ENCODE peak calls at places on chromosome 7, in nine cellular contexts. P, E, Z, Y, K, G, R, O and B are unnamed samples.

GRCh38 chr7:117323877-117324699 is 1.2 kb upstream of the WNT2 start:
- DNase-seq in K (peak; percentile 71), G (peak; percentile 72), O (no peak), P (no peak), Z (no peak), E (peak; percentile 59), R (peak; percentile 59), Y (no peak), B (no peak)

GRCh38 chr7:55155351-55156117 is 136.7 kb downstream of the EGFR start:
- DNase-seq in K (no peak), R (no peak), O (no peak), Y (no peak), Z (no peak), G (no peak), P (no peak), E (no peak), B (no peak)

GRCh38 chr7:148457310-148457921 is 133.2 kb upstream of the C7orf33 start:
- DNase-seq in K (no peak), Z (no peak), P (no peak), G (no peak), O (peak; percentile 13), R (no peak), Y (no peak), E (no peak), B (no peak)

GRCh38 chr7:142891490-142892082 is 6.0 kb upstream of the TRPV6 start:
- DNase-seq in K (no peak), Z (no peak), R (no peak), G (no peak), Y (no peak), P (no peak), O (no peak), E (no peak), B (no peak)

GRCh38 chr7:75055830-75056431 is 17.7 kb downstream of the RCC1L start:
- DNase-seq in K (no peak), Z (no peak), O (no peak), Y (no peak), P (no peak), E (no peak), G (no peak), R (no peak), B (no peak)

GRCh38 chr7:70238171-70238575 is 639.9 kb downstream of the AUTS2 start:
- DNase-seq in K (no peak), Y (no peak), G (no peak), E (peak; percentile 16), Z (no peak), P (no peak), R (no peak), O (no peak), B (no peak)

GRCh38 chr7:53119514-53119933 is 84.1 kb downstream of the POM121L12 start:
- DNase-seq in K (no peak), G (no peak), P (no peak), O (no peak), R (no peak), E (no peak), Y (no peak), Z (no peak), B (no peak)

GRCh38 chr7:85529197-85529596 is 342.3 kb upstream of the SEMA3D start:
- DNase-seq in G (no peak), K (peak; percentile 51), E (no peak), O (peak; percentile 60), Z (no peak), R (peak; percentile 9), Y (no peak), P (no peak), B (no peak)

GRCh38 chr7:50657912-50658311 is 92.7 kb upstream of the DDC start:
- DNase-seq in Z (no peak), K (peak; percentile 50), G (peak; percentile 19), E (no peak), P (no peak), R (no peak), Y (no peak), O (no peak), B (no peak)

GRCh38 chr7:50656141-50656895 is 91.1 kb upstream of the DDC start:
- DNase-seq in E (no peak), Y (no peak), Z (no peak), P (no peak), G (no peak), K (peak; percentile 22), R (no peak), O (no peak), B (no peak)

GRCh38 chr7:50655490-50655889 is 90.3 kb upstream of the DDC start:
- DNase-seq in G (no peak), P (no peak), Y (no peak), K (peak; percentile 29), R (no peak), O (no peak), Z (no peak), E (no peak), B (no peak)

GRCh38 chr7:50658696-50659095 is 93.5 kb upstream of the DDC start:
- DNase-seq in O (no peak), G (no peak), Z (no peak), E (no peak), R (no peak), P (no peak), K (no peak), Y (no peak), B (no peak)

DNA sequence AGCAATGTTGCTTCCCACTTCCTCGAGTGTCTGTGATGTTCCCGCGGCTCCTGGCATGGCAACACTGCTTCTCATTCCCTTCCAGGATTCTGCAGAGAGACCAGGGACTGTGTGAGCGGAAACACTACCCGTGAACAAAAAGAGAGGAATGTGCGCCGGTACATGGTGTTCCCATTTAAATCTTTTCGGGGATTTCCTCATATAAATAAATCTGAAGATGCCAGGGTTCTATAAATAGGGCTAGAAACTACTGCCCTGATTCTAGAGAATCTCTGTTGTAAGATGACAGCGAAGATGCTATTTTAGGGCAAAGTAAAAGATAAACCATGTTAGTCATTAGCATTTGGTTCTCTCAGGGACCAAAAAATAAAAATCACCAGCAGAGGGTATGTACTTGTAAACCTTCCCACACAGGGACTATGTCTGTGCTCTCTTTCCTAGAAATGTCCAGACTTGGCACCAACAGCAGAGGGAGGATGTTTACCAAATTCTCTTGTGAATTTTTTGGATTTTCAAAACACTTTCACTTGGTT is 92.2 kb upstream of the DDC start:
- DNase-seq in R (no peak), O (no peak), E (no peak), K (peak; percentile 86), Y (peak; percentile 71), G (no peak), Z (no peak), P (no peak), B (no peak)
- TF ChIP-seq POLR2AphosphoS5 in R (no peak), O (peak; percentile 85), E (no peak), K (peak; percentile 78), Y (peak; percentile 88), G (no peak), Z (no peak), P (no peak), B (no peak)

GRCh38 chr7:24979470-24979862 is 512 bp downstream of the OSBPL3 start:
- DNase-seq in R (no peak), G (peak; percentile 82), O (peak; percentile 78), Z (peak; percentile 68), P (no peak), Y (peak; percentile 44), E (peak; percentile 86), K (peak; percentile 81), B (no peak)

GRCh38 chr7:24981544-24981951 is 1.6 kb upstream of the OSBPL3 start:
- DNase-seq in Y (no peak), R (peak; percentile 50), G (peak; percentile 56), P (no peak), K (peak; percentile 77), O (peak; percentile 62), Z (no peak), E (peak; percentile 70), B (no peak)

GRCh38 chr7:24980695-24981543 is 941 bp upstream of the OSBPL3 start:
- DNase-seq in R (peak; percentile 45), Y (no peak), G (peak; percentile 50), O (peak; percentile 51), P (no peak), K (peak; percentile 68), E (no peak), Z (no peak), B (no peak)

GRCh38 chr7:24978837-24979469 is 1.0 kb downstream of the OSBPL3 start:
- DNase-seq in Y (no peak), E (no peak), R (peak; percentile 92), O (no peak), Z (no peak), G (peak; percentile 56), P (no peak), K (no peak), B (no peak)

DNA sequence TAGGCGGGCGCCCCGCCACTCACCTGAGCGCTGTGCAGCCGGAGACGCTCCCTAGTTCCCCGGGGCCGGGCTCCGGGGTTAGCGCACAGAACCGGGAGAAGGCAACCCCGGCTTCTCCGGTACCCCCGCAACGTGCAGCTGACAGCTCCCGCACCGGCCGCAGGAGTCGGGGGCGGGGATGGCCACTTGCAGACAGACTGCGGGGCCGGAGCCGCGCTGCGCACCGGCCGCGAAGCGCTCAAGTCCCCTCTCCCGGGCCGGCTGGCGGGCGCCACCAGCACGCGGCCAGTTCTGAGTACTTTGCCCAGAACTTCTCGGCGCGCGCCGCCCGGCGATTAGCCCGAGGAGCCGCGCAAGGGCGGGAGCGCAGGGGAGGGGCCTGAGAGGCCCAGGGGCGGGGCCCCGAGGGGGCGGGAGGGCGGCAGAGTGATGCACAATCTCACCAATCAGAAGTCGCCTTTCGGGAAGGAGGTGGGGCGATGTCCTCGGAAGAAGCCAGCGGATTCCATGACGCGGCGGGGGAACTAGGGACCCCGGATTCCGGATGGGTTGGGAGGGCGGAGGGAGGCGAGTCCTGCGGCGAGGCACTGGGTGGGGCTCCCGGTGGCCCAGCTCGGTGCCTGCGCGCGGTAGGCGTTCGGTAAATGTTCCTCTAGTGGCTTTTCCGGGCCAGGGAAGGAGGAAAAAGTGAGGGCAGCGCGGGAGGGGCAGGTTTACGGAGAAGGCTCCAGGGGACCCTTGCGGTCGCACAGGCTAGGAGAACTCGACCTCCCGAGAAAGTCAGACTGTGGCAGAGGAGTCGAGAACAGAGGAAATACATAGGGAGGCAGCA is at the start of gene OSBPL3:
- DNase-seq in P (peak; percentile 92), O (peak; percentile 95), Z (peak; percentile 98), E (peak; percentile 100), Y (peak; percentile 95), R (peak; percentile 98), G (peak; percentile 98), K (peak; percentile 98), B (peak; percentile 57)
- TF ChIP-seq CTCF in P (no peak), O (no peak), Z (no peak), E (no peak), Y (no peak), R (no peak), G (no peak), K (no peak), B (no peak)

GRCh38 chr7:158423190-158423555 is 164.4 kb downstream of the PTPRN2 start:
- DNase-seq in Z (no peak), E (no peak), G (no peak), R (no peak), K (peak; percentile 10), P (no peak), O (no peak), Y (no peak), B (no peak)
- H3K27me3 ChIP-seq in Z (peaks cover 58% of the 10 kb centered on the region), E (no peaks in the 10 kb centered on the region), G (no peaks in the 10 kb centered on the region), R (no peaks in the 10 kb centered on the region), K (no peaks in the 10 kb centered on the region), P (peaks cover 7% of the 10 kb centered on the region), O (no peaks in the 10 kb centered on the region), Y (no peaks in the 10 kb centered on the region), B (peaks cover 5% of the 10 kb centered on the region)

GRCh38 chr7:125930848-125931247 is 1001.2 kb upstream of the POT1 start:
- DNase-seq in E (no peak), P (no peak), K (no peak), O (no peak), R (no peak), G (no peak), Z (no peak), Y (no peak), B (no peak)

GRCh38 chr7:125924037-125924436 is 994.4 kb upstream of the POT1 start:
- DNase-seq in K (no peak), Z (no peak), E (no peak), O (no peak), R (no peak), P (no peak), Y (no peak), G (no peak), B (no peak)

GRCh38 chr7:125926621-125927020 is 997.0 kb upstream of the POT1 start:
- DNase-seq in Z (no peak), G (no peak), P (no peak), O (no peak), Y (no peak), K (no peak), E (no peak), R (no peak), B (no peak)

DNA sequence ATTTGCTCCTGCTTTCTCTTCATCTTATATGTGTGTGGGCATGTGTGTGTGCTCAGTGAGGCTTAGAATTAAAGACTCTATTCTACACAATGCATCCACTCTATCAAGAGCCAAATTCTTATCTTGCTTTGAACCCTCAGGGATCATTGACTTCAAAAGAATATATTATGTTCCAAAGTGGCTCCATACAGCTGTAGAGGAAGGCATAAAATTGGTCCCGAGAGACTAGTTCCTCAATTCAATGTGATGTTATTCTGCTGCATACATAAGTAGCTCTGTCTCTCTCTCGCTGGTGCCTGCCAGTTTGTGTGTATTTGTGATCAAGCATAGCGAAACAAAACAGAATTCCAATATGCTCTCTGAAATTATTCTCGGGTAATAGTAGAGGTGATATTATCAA is 997.9 kb upstream of the POT1 start:
- DNase-seq in K (no peak), Z (no peak), Y (no peak), E (no peak), R (no peak), P (no peak), G (no peak), O (no peak), B (no peak)
- TF ChIP-seq POLR2AphosphoS5 in K (no peak), Z (no peak), Y (no peak), E (no peak), R (no peak), P (no peak), G (no peak), O (no peak), B (no peak)